ENCODE peak calls at places on chromosome 3, in seven cellular contexts. One of them, this sample, is unnamed.
A peak's percentile ranks its signal among the peaks of the same experiment; 100 is the strongest.

GRCh38 chr3:14518893-14519292 is 21.2 kb downstream of the GRIP2 start:
- DNase-seq in stimulated activated CD8-positive, alpha-beta memory T cell treated with anti-CD3 and anti-CD28 coated beads, Interleukin-4, amount 100 ng/mL, for 48 hours: no peak
- DNase-seq in adrenal gland: no peak
- DNase-seq in fibroblast of mammary gland: no peak
- DNase-seq in right cardiac atrium: no peak
- DNase-seq in T1000: no peak
- DNase-seq in NCI-H748 treated with DMSO at 0.1 percent for 48 hours: no peak
- DNase-seq in this sample: no peak

GRCh38 chr3:30970183-30970582 is 75.7 kb upstream of the GADL1 start:
- DNase-seq in NCI-H748 treated with DMSO at 0.1 percent for 48 hours: no peak
- DNase-seq in fibroblast of mammary gland: peak; percentile 16
- DNase-seq in T1000: no peak
- DNase-seq in stimulated activated CD8-positive, alpha-beta memory T cell treated with anti-CD3 and anti-CD28 coated beads, Interleukin-4, amount 100 ng/mL, for 48 hours: no peak
- DNase-seq in adrenal gland: peak; percentile 1
- DNase-seq in right cardiac atrium: no peak
- DNase-seq in this sample: no peak

GRCh38 chr3:24352893-24353553 is 141.6 kb downstream of the THRB start:
- DNase-seq in right cardiac atrium: no peak
- DNase-seq in NCI-H748 treated with DMSO at 0.1 percent for 48 hours: no peak
- DNase-seq in adrenal gland: no peak
- DNase-seq in stimulated activated CD8-positive, alpha-beta memory T cell treated with anti-CD3 and anti-CD28 coated beads, Interleukin-4, amount 100 ng/mL, for 48 hours: no peak
- DNase-seq in T1000: no peak
- DNase-seq in fibroblast of mammary gland: no peak
- DNase-seq in this sample: no peak

GRCh38 chr3:102225407-102226132 is 209.2 kb upstream of the ZPLD1 start:
- DNase-seq in T1000: no peak
- DNase-seq in stimulated activated CD8-positive, alpha-beta memory T cell treated with anti-CD3 and anti-CD28 coated beads, Interleukin-4, amount 100 ng/mL, for 48 hours: no peak
- DNase-seq in right cardiac atrium: no peak
- DNase-seq in fibroblast of mammary gland: peak; percentile 83
- DNase-seq in adrenal gland: peak; percentile 10
- DNase-seq in NCI-H748 treated with DMSO at 0.1 percent for 48 hours: peak; percentile 53
- DNase-seq in this sample: no peak

GRCh38 chr3:126259411-126260391 is 79.3 kb upstream of the ALDH1L1 start:
- DNase-seq in adrenal gland: peak; percentile 63
- DNase-seq in T1000: no peak
- DNase-seq in stimulated activated CD8-positive, alpha-beta memory T cell treated with anti-CD3 and anti-CD28 coated beads, Interleukin-4, amount 100 ng/mL, for 48 hours: peak; percentile 49
- DNase-seq in NCI-H748 treated with DMSO at 0.1 percent for 48 hours: no peak
- DNase-seq in right cardiac atrium: peak; percentile 90
- DNase-seq in fibroblast of mammary gland: peak; percentile 35
- DNase-seq in this sample: peak; percentile 53

GRCh38 chr3:100913870-100914654 is 79.2 kb downstream of the ABI3BP start:
- DNase-seq in adrenal gland: peak; percentile 2
- DNase-seq in stimulated activated CD8-positive, alpha-beta memory T cell treated with anti-CD3 and anti-CD28 coated beads, Interleukin-4, amount 100 ng/mL, for 48 hours: no peak
- DNase-seq in right cardiac atrium: peak; percentile 88
- DNase-seq in T1000: no peak
- DNase-seq in NCI-H748 treated with DMSO at 0.1 percent for 48 hours: no peak
- DNase-seq in fibroblast of mammary gland: peak; percentile 80
- DNase-seq in this sample: peak; percentile 15

GRCh38 chr3:16071246-16071645 is 103.2 kb upstream of the GALNT15 start:
- DNase-seq in adrenal gland: no peak
- DNase-seq in fibroblast of mammary gland: no peak
- DNase-seq in NCI-H748 treated with DMSO at 0.1 percent for 48 hours: no peak
- DNase-seq in stimulated activated CD8-positive, alpha-beta memory T cell treated with anti-CD3 and anti-CD28 coated beads, Interleukin-4, amount 100 ng/mL, for 48 hours: no peak
- DNase-seq in T1000: no peak
- DNase-seq in right cardiac atrium: no peak
- DNase-seq in this sample: peak; percentile 65

GRCh38 chr3:13215940-13216546 is 142.8 kb upstream of the IQSEC1 start:
- DNase-seq in right cardiac atrium: no peak
- DNase-seq in adrenal gland: peak; percentile 60
- DNase-seq in NCI-H748 treated with DMSO at 0.1 percent for 48 hours: no peak
- DNase-seq in T1000: no peak
- DNase-seq in fibroblast of mammary gland: peak; percentile 63
- DNase-seq in stimulated activated CD8-positive, alpha-beta memory T cell treated with anti-CD3 and anti-CD28 coated beads, Interleukin-4, amount 100 ng/mL, for 48 hours: no peak
- DNase-seq in this sample: no peak

GRCh38 chr3:164004205-164004604 is 1074.1 kb downstream of the SI start:
- DNase-seq in adrenal gland: no peak
- DNase-seq in T1000: no peak
- DNase-seq in NCI-H748 treated with DMSO at 0.1 percent for 48 hours: no peak
- DNase-seq in right cardiac atrium: no peak
- DNase-seq in fibroblast of mammary gland: no peak
- DNase-seq in stimulated activated CD8-positive, alpha-beta memory T cell treated with anti-CD3 and anti-CD28 coated beads, Interleukin-4, amount 100 ng/mL, for 48 hours: no peak
- DNase-seq in this sample: no peak

GRCh38 chr3:175777495-175777894 is 918.4 kb downstream of the NAALADL2 start:
- DNase-seq in right cardiac atrium: no peak
- DNase-seq in fibroblast of mammary gland: peak; percentile 45
- DNase-seq in adrenal gland: no peak
- DNase-seq in stimulated activated CD8-positive, alpha-beta memory T cell treated with anti-CD3 and anti-CD28 coated beads, Interleukin-4, amount 100 ng/mL, for 48 hours: no peak
- DNase-seq in NCI-H748 treated with DMSO at 0.1 percent for 48 hours: no peak
- DNase-seq in T1000: no peak
- DNase-seq in this sample: no peak